ENCODE peak calls at places on chromosomes 6 and 20, in eight cellular contexts. W is sigmoid colon, S is spleen, P is lower leg skin, B is H1, N is brain microvascular endothelial cell, T is GM06990, R is GM23338. A is an unnamed sample.

GRCh38 chr6:149488815-149489214 is 4.0 kb upstream of the ZC3H12D start:
- DNase-seq in W (no peak), S (no peak), P (no peak), B (no peak), N (no peak), T (no peak), R (no peak), A (no peak)

GRCh38 chr6:136666041-136666440 is 115.8 kb upstream of the MAP7 start:
- DNase-seq in W (no peak), S (no peak), P (no peak), B (no peak), N (no peak), T (no peak), R (no peak), A (no peak)

GRCh38 chr6:133707456-133707855 is 181.5 kb upstream of the TCF21 start:
- DNase-seq in W (no peak), S (no peak), P (no peak), B (no peak), N (peak), T (no peak), R (peak), A (peak)

GRCh38 chr6:134074151-134074712 is 21.8 kb upstream of the SLC2A12 start:
- DNase-seq in W (no peak), S (no peak), P (no peak), B (peak), N (no peak), T (no peak), R (peak), A (peak)

GRCh38 chr6:75308250-75308988 is 23.8 kb upstream of the TMEM30A start:
- DNase-seq in W (no peak), S (no peak), P (no peak), B (no peak), N (no peak), T (no peak), R (peak), A (no peak)

GRCh38 chr20:62655291-62656204 is 13.2 kb downstream of the SLCO4A1 start:
- DNase-seq in W (no peak), S (no peak), P (no peak), B (no peak), N (no peak), T (no peak), R (no peak), A (no peak)

GRCh38 chr6:64084201-64084663 is 448.6 kb downstream of the PHF3 start:
- DNase-seq in W (no peak), S (no peak), P (no peak), B (no peak), N (no peak), T (no peak), R (no peak), A (no peak)

GRCh38 chr20:3616250-3616649 is 46.9 kb downstream of the GFRA4 start:
- DNase-seq in W (no peak), S (no peak), P (no peak), B (no peak), N (no peak), T (no peak), R (peak), A (no peak)

GRCh38 chr6:167275436-167275835 is 15.7 kb upstream of the UNC93A start:
- DNase-seq in W (no peak), S (no peak), P (no peak), B (no peak), N (no peak), T (no peak), R (no peak), A (no peak)

GRCh38 chr6:36907781-36908180 is 22.0 kb downstream of the C6orf89 start:
- DNase-seq in W (peak), S (no peak), P (no peak), B (no peak), N (no peak), T (no peak), R (no peak), A (no peak)

GRCh38 chr20:58048096-58048702 is 180.3 kb downstream of the ANKRD60 start:
- DNase-seq in W (no peak), S (no peak), P (peak), B (no peak), N (peak), T (no peak), R (peak), A (no peak)

GRCh38 chr6:106381871-106382270 is 21.4 kb downstream of the CRYBG1 start:
- DNase-seq in W (no peak), S (no peak), P (no peak), B (no peak), N (no peak), T (no peak), R (peak), A (no peak)

GRCh38 chr6:18431581-18431980 is 44.4 kb downstream of the RNF144B start:
- DNase-seq in W (no peak), S (no peak), P (no peak), B (no peak), N (no peak), T (no peak), R (no peak), A (no peak)

GRCh38 chr6:27863962-27864905 is 48.0 kb downstream of the OR2B2 start:
- DNase-seq in W (no peak), S (peak), P (no peak), B (no peak), N (peak), T (peak), R (no peak), A (no peak)

GRCh38 chr6:13296536-13296997 is 31.8 kb downstream of the TBC1D7 start:
- DNase-seq in W (no peak), S (no peak), P (peak), B (no peak), N (no peak), T (no peak), R (peak), A (no peak)

GRCh38 chr6:79713701-79714322 is 82.7 kb downstream of the SH3BGRL2 start:
- DNase-seq in W (no peak), S (no peak), P (no peak), B (no peak), N (peak), T (no peak), R (peak), A (no peak)

GRCh38 chr6:113190170-113190569 is 667.0 kb upstream of the MARCKS start:
- DNase-seq in W (no peak), S (no peak), P (no peak), B (no peak), N (no peak), T (no peak), R (peak), A (no peak)

GRCh38 chr6:41966214-41966920 is 24.8 kb upstream of the CCND3 start:
- DNase-seq in W (peak), S (no peak), P (peak), B (no peak), N (no peak), T (no peak), R (no peak), A (no peak)

GRCh38 chr20:34388000-34388399 is 24.9 kb downstream of the ITCH start:
- DNase-seq in W (no peak), S (no peak), P (no peak), B (no peak), N (no peak), T (no peak), R (no peak), A (no peak)

GRCh38 chr6:84304881-84305280 is 77.4 kb upstream of the CEP162 start:
- DNase-seq in W (no peak), S (no peak), P (no peak), B (no peak), N (no peak), T (no peak), R (no peak), A (no peak)

GRCh38 chr6:21946298-21946783 is 350.5 kb downstream of the PRL start:
- DNase-seq in W (no peak), S (no peak), P (no peak), B (no peak), N (peak), T (no peak), R (no peak), A (no peak)

GRCh38 chr6:387293-387694 is 4.3 kb upstream of the IRF4 start:
- DNase-seq in W (no peak), S (no peak), P (no peak), B (no peak), N (no peak), T (no peak), R (no peak), A (no peak)

GRCh38 chr6:126341126-126341525 is 1.2 kb downstream of the CENPW start:
- DNase-seq in W (no peak), S (no peak), P (no peak), B (no peak), N (no peak), T (no peak), R (no peak), A (no peak)

GRCh38 chr6:159107451-159108260 is 61.5 kb upstream of the FNDC1 start:
- DNase-seq in W (no peak), S (peak), P (peak), B (no peak), N (no peak), T (peak), R (no peak), A (no peak)

GRCh38 chr20:14953736-14954135 is 616.3 kb upstream of the FLRT3 start:
- DNase-seq in W (no peak), S (no peak), P (no peak), B (no peak), N (no peak), T (no peak), R (no peak), A (no peak)

GRCh38 chr6:16078064-16078463 is 50.8 kb upstream of the MYLIP start:
- DNase-seq in W (no peak), S (no peak), P (no peak), B (no peak), N (no peak), T (peak), R (no peak), A (no peak)

GRCh38 chr6:110355727-110356126 is 2.4 kb downstream of the METTL24 start:
- DNase-seq in W (no peak), S (no peak), P (no peak), B (no peak), N (no peak), T (no peak), R (peak), A (no peak)

GRCh38 chr6:108363756-108364356 is 69.0 kb downstream of the AFG1L start:
- DNase-seq in W (no peak), S (no peak), P (no peak), B (no peak), N (no peak), T (no peak), R (peak), A (no peak)

GRCh38 chr6:2725364-2725988 is 25.2 kb downstream of the MYLK4 start:
- DNase-seq in W (no peak), S (no peak), P (no peak), B (no peak), N (no peak), T (no peak), R (no peak), A (no peak)

GRCh38 chr20:59047938-59048680 is 5.5 kb upstream of the PRELID3B start:
- DNase-seq in W (no peak), S (no peak), P (no peak), B (no peak), N (peak), T (no peak), R (no peak), A (no peak)

DNA sequence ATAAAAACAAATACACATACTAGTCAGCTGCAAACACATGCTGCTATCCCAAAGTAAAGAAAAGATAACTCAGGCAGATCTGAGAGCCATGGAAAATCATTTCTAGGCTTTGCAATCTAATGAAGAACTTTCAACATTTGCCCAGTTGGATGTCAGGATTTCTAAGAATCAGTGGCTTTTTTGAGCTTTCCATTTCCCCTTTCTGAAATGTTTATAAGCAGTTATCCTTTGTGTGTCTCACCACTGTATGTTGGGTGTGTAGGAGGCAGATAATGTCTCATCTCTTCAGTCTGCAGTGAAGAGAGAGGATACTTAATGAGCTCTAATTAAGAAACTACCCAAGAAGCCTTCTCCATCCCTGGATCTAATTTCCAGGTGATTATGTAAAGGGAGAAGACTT is 43.6 kb downstream of the RGS17 start:
- DNase-seq in W (no peak), S (no peak), P (no peak), B (no peak), N (no peak), T (no peak), R (no peak), A (no peak)
- H3K4me3 ChIP-seq in W (no peak), S (no peak), P (no peak), B (no peak), N (no peak), T (no peak), R (no peak), A (no peak)

DNA sequence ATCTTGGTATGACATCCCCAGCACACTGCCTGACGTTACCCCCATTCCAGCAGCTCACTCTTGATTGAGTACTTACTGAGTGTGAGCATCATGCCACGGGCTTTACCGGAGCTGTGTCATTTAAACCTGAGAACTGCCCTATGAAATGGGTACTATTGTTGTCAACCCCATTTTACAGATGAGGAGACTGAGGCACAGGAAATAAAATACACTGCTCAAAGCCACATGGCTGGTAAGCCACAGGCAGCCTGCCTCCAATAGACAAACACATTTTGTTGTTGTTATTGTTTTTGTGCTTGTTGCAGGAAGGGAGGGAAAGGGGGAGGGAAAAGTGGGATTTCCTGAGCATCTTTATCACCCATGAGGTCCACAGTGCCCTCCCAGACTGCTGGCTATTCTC is 53.5 kb upstream of the SLC32A1 start:
- DNase-seq in W (no peak), S (no peak), P (no peak), B (no peak), N (no peak), T (no peak), R (no peak), A (no peak)
- H3K4me3 ChIP-seq in W (no peak), S (no peak), P (no peak), B (no peak), N (no peak), T (no peak), R (peak), A (no peak)

DNA sequence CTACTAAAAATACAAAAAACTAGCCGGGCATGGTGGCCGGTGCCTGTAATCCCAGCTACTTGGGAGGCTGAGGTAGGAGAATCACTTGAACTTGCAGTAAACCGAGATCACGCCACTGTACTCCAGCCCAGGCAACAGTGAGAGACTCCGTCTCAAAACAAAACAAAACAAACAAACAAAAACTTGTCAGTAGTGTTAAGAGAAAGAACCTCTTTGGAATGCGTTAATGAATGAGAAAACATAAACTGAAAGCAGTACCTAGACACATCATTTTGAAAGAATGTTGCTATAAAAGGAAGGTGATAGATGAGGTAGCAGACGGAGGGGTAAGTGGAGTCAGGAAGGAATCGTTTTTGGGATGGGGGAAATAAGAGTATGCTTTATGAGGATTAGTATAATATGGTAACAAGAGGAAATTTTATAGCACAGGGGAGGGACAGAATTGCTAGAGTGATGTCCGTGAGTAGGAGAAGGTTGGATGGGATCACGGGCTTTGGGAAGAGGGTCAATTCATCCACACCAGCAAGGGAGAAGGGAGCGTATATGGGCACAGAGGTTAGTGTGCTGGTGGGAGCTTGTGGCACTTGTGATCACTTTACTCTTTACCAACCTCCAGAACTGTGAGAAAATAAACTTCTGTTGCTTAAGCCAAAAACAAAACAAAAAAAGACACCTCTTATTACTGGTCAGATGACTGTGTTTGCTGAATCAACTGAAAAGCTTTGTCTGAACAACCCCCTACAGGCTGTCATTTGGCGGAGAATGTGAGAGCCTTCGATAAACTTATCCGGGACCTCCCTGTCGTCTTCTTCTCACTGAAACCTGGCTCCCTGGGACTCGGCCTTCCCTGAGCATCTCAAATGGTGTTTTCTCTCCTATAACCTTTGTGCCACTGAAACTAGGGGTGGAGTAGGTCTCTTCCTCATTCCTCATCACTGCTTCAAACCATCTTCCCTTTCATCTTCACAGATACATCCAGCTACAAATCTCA is 48.9 kb upstream of the TFAP2A start:
- DNase-seq in W (no peak), S (no peak), P (no peak), B (no peak), N (no peak), T (no peak), R (peak), A (no peak)
- H3K4me3 ChIP-seq in W (no peak), S (no peak), P (no peak), B (no peak), N (no peak), T (peak), R (no peak), A (no peak)

GRCh38 chr6:7148100-7148822 is 40.5 kb downstream of the RREB1 start:
- DNase-seq in W (no peak), S (no peak), P (no peak), B (no peak), N (peak), T (no peak), R (no peak), A (no peak)

GRCh38 chr6:7147051-7147671 is 39.4 kb downstream of the RREB1 start:
- DNase-seq in W (no peak), S (no peak), P (no peak), B (no peak), N (no peak), T (no peak), R (no peak), A (no peak)

GRCh38 chr6:7145269-7146078 is 37.7 kb downstream of the RREB1 start:
- DNase-seq in W (no peak), S (no peak), P (no peak), B (no peak), N (no peak), T (no peak), R (peak), A (no peak)

GRCh38 chr6:7144810-7145209 is 37.0 kb downstream of the RREB1 start:
- DNase-seq in W (no peak), S (no peak), P (no peak), B (no peak), N (no peak), T (no peak), R (no peak), A (no peak)

DNA sequence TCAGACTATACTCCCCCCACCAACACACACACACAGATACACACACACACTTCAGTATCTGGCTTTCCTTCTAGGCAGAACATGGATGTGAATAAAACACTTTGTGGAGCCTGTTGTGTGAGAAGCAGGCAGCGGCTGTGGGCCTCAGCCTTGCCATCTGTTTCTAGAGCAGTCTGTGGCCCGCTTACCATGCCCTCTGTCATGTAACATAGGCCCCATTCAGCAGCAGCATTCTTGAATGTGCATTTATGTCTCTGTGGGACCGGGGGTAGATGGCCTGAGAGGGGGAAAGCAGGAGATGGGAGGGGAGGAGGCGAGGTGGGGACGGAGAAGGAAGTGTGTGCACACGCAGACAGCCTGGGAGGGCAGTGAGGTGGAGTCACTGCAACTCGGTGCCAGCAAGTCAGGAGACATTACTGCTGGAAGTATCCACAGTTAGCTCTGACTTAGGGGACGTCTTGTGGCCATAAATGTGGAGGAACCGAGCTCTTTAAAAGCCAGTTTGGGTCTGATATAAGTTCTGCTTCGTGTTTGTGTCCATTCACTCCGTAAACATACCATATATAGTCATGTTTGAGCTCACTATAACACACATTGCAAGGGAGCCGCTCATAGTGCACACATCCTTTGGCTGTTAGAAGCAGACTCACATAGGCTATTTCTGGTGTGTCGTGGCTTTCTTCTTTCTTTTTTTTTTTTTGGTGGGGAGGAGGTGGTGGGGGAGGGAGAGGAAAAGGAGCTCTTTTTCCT is 38.5 kb downstream of the RREB1 start:
- DNase-seq in W (peak), S (peak), P (peak), B (no peak), N (peak), T (peak), R (peak), A (no peak)
- H3K4me3 ChIP-seq in W (no peak), S (no peak), P (no peak), B (no peak), N (no peak), T (peak), R (peak), A (no peak)

GRCh38 chr20:50931048-50931305 is 260 bp downstream of the ADNP start:
- DNase-seq in W (no peak), S (no peak), P (no peak), B (no peak), N (no peak), T (no peak), R (no peak), A (no peak)
- H3K4me3 ChIP-seq in W (peak), S (peak), P (peak), B (peak), N (peak), T (peak), R (peak), A (peak)

GRCh38 chr6:96562886-96563285 is at the start of gene FHL5:
- DNase-seq in W (no peak), S (no peak), P (no peak), B (no peak), N (no peak), T (no peak), R (no peak), A (no peak)
- H3K4me3 ChIP-seq in W (no peak), S (no peak), P (no peak), B (no peak), N (no peak), T (no peak), R (no peak), A (peak)

GRCh38 chr6:1616556-1617463 is 7.1 kb downstream of the FOXC1 start:
- DNase-seq in W (no peak), S (no peak), P (no peak), B (no peak), N (no peak), T (no peak), R (peak), A (no peak)

GRCh38 chr6:1613631-1614447 is 4.1 kb downstream of the FOXC1 start:
- DNase-seq in W (no peak), S (no peak), P (peak), B (no peak), N (no peak), T (no peak), R (peak), A (no peak)

GRCh38 chr6:1614448-1614766 is 4.7 kb downstream of the FOXC1 start:
- DNase-seq in W (no peak), S (no peak), P (no peak), B (no peak), N (no peak), T (no peak), R (peak), A (no peak)

GRCh38 chr6:1615651-1616420 is 6.1 kb downstream of the FOXC1 start:
- DNase-seq in W (no peak), S (no peak), P (no peak), B (no peak), N (no peak), T (no peak), R (no peak), A (no peak)

GRCh38 chr6:1614767-1615650 is 5.3 kb downstream of the FOXC1 start:
- DNase-seq in W (no peak), S (no peak), P (no peak), B (no peak), N (no peak), T (no peak), R (peak), A (no peak)
- H3K4me3 ChIP-seq in W (no peak), S (peak), P (peak), B (peak), N (peak), T (no peak), R (peak), A (peak)

GRCh38 chr20:36230019-36230418 is 6.3 kb upstream of the AAR2 start:
- DNase-seq in W (no peak), S (no peak), P (no peak), B (no peak), N (no peak), T (no peak), R (no peak), A (no peak)
- H3K4me3 ChIP-seq in W (no peak), S (no peak), P (no peak), B (no peak), N (no peak), T (no peak), R (no peak), A (no peak)

A was measured in dorsolateral prefrontal cortex.